ENCODE peak calls at places on chromosomes 3 and 15, in ten cellular contexts. One of them, this sample, is unnamed.

GRCh38 chr3:132134611-132135010 is 99.8 kb upstream of the CPNE4 start:
- DNase-seq in astrocyte of the spinal cord: peak
- DNase-seq in fibroblast of the aortic adventitia: peak
- DNase-seq in MG63: peak
- DNase-seq in AG04450: peak
- DNase-seq in kidney epithelial cell: peak
- DNase-seq in heart left ventricle: no peak
- DNase-seq in bronchial epithelial cell: peak
- DNase-seq in right cardiac atrium: no peak
- DNase-seq in fibroblast of mammary gland: peak
- DNase-seq in this sample: peak

GRCh38 chr3:146469206-146470017 is at the start of gene PLSCR2:
- DNase-seq in astrocyte of the spinal cord: no peak
- DNase-seq in fibroblast of the aortic adventitia: no peak
- DNase-seq in MG63: no peak
- DNase-seq in AG04450: no peak
- DNase-seq in kidney epithelial cell: peak
- DNase-seq in heart left ventricle: peak
- DNase-seq in bronchial epithelial cell: peak
- DNase-seq in right cardiac atrium: peak
- DNase-seq in fibroblast of mammary gland: peak
- DNase-seq in this sample: no peak

GRCh38 chr15:50830477-50831354 is 65.2 kb upstream of the SPPL2A start:
- DNase-seq in astrocyte of the spinal cord: no peak
- DNase-seq in fibroblast of the aortic adventitia: no peak
- DNase-seq in MG63: no peak
- DNase-seq in AG04450: no peak
- DNase-seq in kidney epithelial cell: no peak
- DNase-seq in heart left ventricle: no peak
- DNase-seq in bronchial epithelial cell: no peak
- DNase-seq in right cardiac atrium: no peak
- DNase-seq in fibroblast of mammary gland: no peak
- DNase-seq in this sample: no peak

GRCh38 chr3:182331356-182331755 is 461.9 kb upstream of the ATP11B start:
- DNase-seq in astrocyte of the spinal cord: no peak
- DNase-seq in fibroblast of the aortic adventitia: no peak
- DNase-seq in MG63: no peak
- DNase-seq in AG04450: no peak
- DNase-seq in kidney epithelial cell: no peak
- DNase-seq in heart left ventricle: no peak
- DNase-seq in bronchial epithelial cell: peak
- DNase-seq in right cardiac atrium: no peak
- DNase-seq in fibroblast of mammary gland: no peak
- DNase-seq in this sample: no peak

GRCh38 chr3:11803977-11804903 is 42.4 kb downstream of the TAMM41 start:
- DNase-seq in astrocyte of the spinal cord: peak
- DNase-seq in fibroblast of the aortic adventitia: peak
- DNase-seq in MG63: peak
- DNase-seq in AG04450: no peak
- DNase-seq in kidney epithelial cell: peak
- DNase-seq in heart left ventricle: peak
- DNase-seq in bronchial epithelial cell: peak
- DNase-seq in right cardiac atrium: peak
- DNase-seq in fibroblast of mammary gland: peak
- DNase-seq in this sample: peak

GRCh38 chr3:178669758-178670157 is 133.5 kb downstream of the KCNMB2 start:
- DNase-seq in astrocyte of the spinal cord: no peak
- DNase-seq in fibroblast of the aortic adventitia: no peak
- DNase-seq in MG63: no peak
- DNase-seq in AG04450: no peak
- DNase-seq in kidney epithelial cell: no peak
- DNase-seq in heart left ventricle: no peak
- DNase-seq in bronchial epithelial cell: no peak
- DNase-seq in right cardiac atrium: no peak
- DNase-seq in fibroblast of mammary gland: no peak
- DNase-seq in this sample: peak

GRCh38 chr3:65924762-65925161 is 114.0 kb downstream of the MAGI1 start:
- DNase-seq in astrocyte of the spinal cord: peak
- DNase-seq in fibroblast of the aortic adventitia: no peak
- DNase-seq in MG63: no peak
- DNase-seq in AG04450: no peak
- DNase-seq in kidney epithelial cell: no peak
- DNase-seq in heart left ventricle: no peak
- DNase-seq in bronchial epithelial cell: no peak
- DNase-seq in right cardiac atrium: no peak
- DNase-seq in fibroblast of mammary gland: no peak
- DNase-seq in this sample: peak

GRCh38 chr3:107740992-107741896 is 218.5 kb downstream of the BBX start:
- DNase-seq in astrocyte of the spinal cord: peak
- DNase-seq in fibroblast of the aortic adventitia: peak
- DNase-seq in MG63: no peak
- DNase-seq in AG04450: no peak
- DNase-seq in kidney epithelial cell: no peak
- DNase-seq in heart left ventricle: no peak
- DNase-seq in bronchial epithelial cell: peak
- DNase-seq in right cardiac atrium: no peak
- DNase-seq in fibroblast of mammary gland: peak
- DNase-seq in this sample: peak

GRCh38 chr3:171850324-171850697 is 7.2 kb downstream of the TMEM212 start:
- DNase-seq in astrocyte of the spinal cord: no peak
- DNase-seq in fibroblast of the aortic adventitia: peak
- DNase-seq in MG63: no peak
- DNase-seq in AG04450: no peak
- DNase-seq in kidney epithelial cell: no peak
- DNase-seq in heart left ventricle: no peak
- DNase-seq in bronchial epithelial cell: no peak
- DNase-seq in right cardiac atrium: no peak
- DNase-seq in fibroblast of mammary gland: no peak
- DNase-seq in this sample: no peak

GRCh38 chr3:71441925-71442620 is 141.5 kb downstream of the FOXP1 start:
- DNase-seq in astrocyte of the spinal cord: no peak
- DNase-seq in fibroblast of the aortic adventitia: no peak
- DNase-seq in MG63: no peak
- DNase-seq in AG04450: no peak
- DNase-seq in kidney epithelial cell: no peak
- DNase-seq in heart left ventricle: no peak
- DNase-seq in bronchial epithelial cell: no peak
- DNase-seq in right cardiac atrium: no peak
- DNase-seq in fibroblast of mammary gland: no peak
- DNase-seq in this sample: no peak

GRCh38 chr15:52095597-52096262 is 16.8 kb downstream of the BCL2L10 start:
- DNase-seq in astrocyte of the spinal cord: peak
- DNase-seq in fibroblast of the aortic adventitia: peak
- DNase-seq in MG63: peak
- DNase-seq in AG04450: peak
- DNase-seq in kidney epithelial cell: no peak
- DNase-seq in heart left ventricle: no peak
- DNase-seq in bronchial epithelial cell: peak
- DNase-seq in right cardiac atrium: no peak
- DNase-seq in fibroblast of mammary gland: peak
- DNase-seq in this sample: peak

GRCh38 chr3:9023191-9023590 is 59.9 kb upstream of the RAD18 start:
- DNase-seq in astrocyte of the spinal cord: no peak
- DNase-seq in fibroblast of the aortic adventitia: no peak
- DNase-seq in MG63: no peak
- DNase-seq in AG04450: no peak
- DNase-seq in kidney epithelial cell: no peak
- DNase-seq in heart left ventricle: no peak
- DNase-seq in bronchial epithelial cell: no peak
- DNase-seq in right cardiac atrium: no peak
- DNase-seq in fibroblast of mammary gland: peak
- DNase-seq in this sample: no peak

GRCh38 chr3:128482857-128483656 is 9.9 kb downstream of the GATA2 start:
- DNase-seq in astrocyte of the spinal cord: peak
- DNase-seq in fibroblast of the aortic adventitia: peak
- DNase-seq in MG63: no peak
- DNase-seq in AG04450: peak
- DNase-seq in kidney epithelial cell: no peak
- DNase-seq in heart left ventricle: peak
- DNase-seq in bronchial epithelial cell: peak
- DNase-seq in right cardiac atrium: peak
- DNase-seq in fibroblast of mammary gland: peak
- DNase-seq in this sample: peak

GRCh38 chr15:95842576-95842975 is 487.9 kb upstream of the NR2F2 start:
- DNase-seq in astrocyte of the spinal cord: no peak
- DNase-seq in fibroblast of the aortic adventitia: no peak
- DNase-seq in MG63: no peak
- DNase-seq in AG04450: no peak
- DNase-seq in kidney epithelial cell: no peak
- DNase-seq in heart left ventricle: no peak
- DNase-seq in bronchial epithelial cell: no peak
- DNase-seq in right cardiac atrium: no peak
- DNase-seq in fibroblast of mammary gland: no peak
- DNase-seq in this sample: no peak

GRCh38 chr15:77311618-77312398 is 108.1 kb downstream of the PEAK1 start:
- DNase-seq in astrocyte of the spinal cord: no peak
- DNase-seq in fibroblast of the aortic adventitia: no peak
- DNase-seq in MG63: no peak
- DNase-seq in AG04450: no peak
- DNase-seq in kidney epithelial cell: no peak
- DNase-seq in heart left ventricle: no peak
- DNase-seq in bronchial epithelial cell: peak
- DNase-seq in right cardiac atrium: no peak
- DNase-seq in fibroblast of mammary gland: no peak
- DNase-seq in this sample: peak

GRCh38 chr15:76335851-76336253 is 721 bp upstream of the ISL2 start:
- DNase-seq in astrocyte of the spinal cord: no peak
- DNase-seq in fibroblast of the aortic adventitia: no peak
- DNase-seq in MG63: no peak
- DNase-seq in AG04450: no peak
- DNase-seq in kidney epithelial cell: no peak
- DNase-seq in heart left ventricle: no peak
- DNase-seq in bronchial epithelial cell: no peak
- DNase-seq in right cardiac atrium: no peak
- DNase-seq in fibroblast of mammary gland: no peak
- DNase-seq in this sample: peak

GRCh38 chr15:90638241-90638691 is 78.9 kb upstream of the BLM start:
- DNase-seq in astrocyte of the spinal cord: no peak
- DNase-seq in fibroblast of the aortic adventitia: no peak
- DNase-seq in MG63: no peak
- DNase-seq in AG04450: no peak
- DNase-seq in kidney epithelial cell: no peak
- DNase-seq in heart left ventricle: no peak
- DNase-seq in bronchial epithelial cell: no peak
- DNase-seq in right cardiac atrium: no peak
- DNase-seq in fibroblast of mammary gland: no peak
- DNase-seq in this sample: no peak

GRCh38 chr15:40032125-40032839 is 6.7 kb downstream of the SRP14 start:
- DNase-seq in astrocyte of the spinal cord: no peak
- DNase-seq in fibroblast of the aortic adventitia: no peak
- DNase-seq in MG63: no peak
- DNase-seq in AG04450: no peak
- DNase-seq in kidney epithelial cell: no peak
- DNase-seq in heart left ventricle: no peak
- DNase-seq in bronchial epithelial cell: no peak
- DNase-seq in right cardiac atrium: no peak
- DNase-seq in fibroblast of mammary gland: no peak
- DNase-seq in this sample: no peak

GRCh38 chr3:137012097-137012501 is 54.3 kb downstream of the IL20RB start:
- DNase-seq in astrocyte of the spinal cord: peak
- DNase-seq in fibroblast of the aortic adventitia: peak
- DNase-seq in MG63: peak
- DNase-seq in AG04450: peak
- DNase-seq in kidney epithelial cell: no peak
- DNase-seq in heart left ventricle: no peak
- DNase-seq in bronchial epithelial cell: no peak
- DNase-seq in right cardiac atrium: no peak
- DNase-seq in fibroblast of mammary gland: peak
- DNase-seq in this sample: peak
- H3K4me3 ChIP-seq in astrocyte of the spinal cord: no peak
- H3K4me3 ChIP-seq in fibroblast of the aortic adventitia: no peak
- H3K4me3 ChIP-seq in MG63: no peak
- H3K4me3 ChIP-seq in AG04450: no peak
- H3K4me3 ChIP-seq in kidney epithelial cell: no peak
- H3K4me3 ChIP-seq in heart left ventricle: no peak
- H3K4me3 ChIP-seq in bronchial epithelial cell: no peak
- H3K4me3 ChIP-seq in right cardiac atrium: no peak
- H3K4me3 ChIP-seq in fibroblast of mammary gland: no peak
- H3K4me3 ChIP-seq in this sample: no peak

GRCh38 chr15:23646165-23647000 is 1.3 kb downstream of the MAGEL2 start:
- DNase-seq in astrocyte of the spinal cord: no peak
- DNase-seq in fibroblast of the aortic adventitia: no peak
- DNase-seq in MG63: no peak
- DNase-seq in AG04450: no peak
- DNase-seq in kidney epithelial cell: no peak
- DNase-seq in heart left ventricle: no peak
- DNase-seq in bronchial epithelial cell: no peak
- DNase-seq in right cardiac atrium: peak
- DNase-seq in fibroblast of mammary gland: no peak
- DNase-seq in this sample: no peak
- H3K4me3 ChIP-seq in astrocyte of the spinal cord: no peak
- H3K4me3 ChIP-seq in fibroblast of the aortic adventitia: no peak
- H3K4me3 ChIP-seq in MG63: no peak
- H3K4me3 ChIP-seq in AG04450: no peak
- H3K4me3 ChIP-seq in kidney epithelial cell: no peak
- H3K4me3 ChIP-seq in heart left ventricle: no peak
- H3K4me3 ChIP-seq in bronchial epithelial cell: no peak
- H3K4me3 ChIP-seq in right cardiac atrium: no peak
- H3K4me3 ChIP-seq in fibroblast of mammary gland: no peak
- H3K4me3 ChIP-seq in this sample: no peak

GRCh38 chr3:126167550-126167949 is 12.8 kb downstream of the ALDH1L1 start:
- DNase-seq in astrocyte of the spinal cord: no peak
- DNase-seq in fibroblast of the aortic adventitia: no peak
- DNase-seq in MG63: no peak
- DNase-seq in AG04450: no peak
- DNase-seq in kidney epithelial cell: no peak
- DNase-seq in heart left ventricle: no peak
- DNase-seq in bronchial epithelial cell: no peak
- DNase-seq in right cardiac atrium: no peak
- DNase-seq in fibroblast of mammary gland: no peak
- DNase-seq in this sample: no peak
- H3K4me3 ChIP-seq in astrocyte of the spinal cord: no peak
- H3K4me3 ChIP-seq in fibroblast of the aortic adventitia: no peak
- H3K4me3 ChIP-seq in MG63: no peak
- H3K4me3 ChIP-seq in AG04450: no peak
- H3K4me3 ChIP-seq in kidney epithelial cell: no peak
- H3K4me3 ChIP-seq in heart left ventricle: no peak
- H3K4me3 ChIP-seq in bronchial epithelial cell: no peak
- H3K4me3 ChIP-seq in right cardiac atrium: no peak
- H3K4me3 ChIP-seq in fibroblast of mammary gland: no peak
- H3K4me3 ChIP-seq in this sample: no peak

DNA sequence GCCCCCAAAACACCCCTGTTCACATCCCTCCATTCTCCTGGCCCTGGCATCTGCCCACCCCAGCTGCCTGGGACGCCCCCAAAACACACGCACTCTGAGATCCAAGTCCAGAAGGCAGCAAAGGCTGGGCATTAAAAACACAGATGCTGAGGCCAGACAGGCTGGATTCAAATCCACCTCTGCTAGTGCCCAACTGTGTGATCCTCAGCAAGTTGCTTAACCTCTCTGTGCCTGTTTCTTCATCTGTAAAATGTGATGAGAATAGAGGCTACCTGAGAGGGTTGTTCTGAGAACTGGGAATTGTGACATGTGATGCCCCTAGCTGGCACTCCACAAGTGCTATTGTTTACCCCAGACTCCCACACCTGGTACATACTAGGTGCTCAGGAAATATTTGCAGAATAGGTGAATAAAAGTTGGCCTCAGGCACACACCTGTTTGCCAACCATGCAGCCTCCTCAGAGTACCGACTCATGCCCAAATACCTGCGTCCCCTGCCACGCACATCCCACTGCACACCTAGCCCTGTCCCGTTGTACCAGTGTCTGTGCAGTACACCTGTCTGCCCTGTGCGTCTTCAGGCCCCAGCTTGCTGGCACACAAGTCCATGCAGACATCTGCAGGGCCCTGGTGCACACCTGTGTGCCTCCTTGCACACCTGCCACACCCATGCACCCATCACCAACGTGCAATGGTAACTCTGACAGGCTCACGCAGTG is 2.1 kb downstream of the PLXND1 start:
- DNase-seq in astrocyte of the spinal cord: no peak
- DNase-seq in fibroblast of the aortic adventitia: no peak
- DNase-seq in MG63: no peak
- DNase-seq in AG04450: no peak
- DNase-seq in kidney epithelial cell: no peak
- DNase-seq in heart left ventricle: no peak
- DNase-seq in bronchial epithelial cell: no peak
- DNase-seq in right cardiac atrium: no peak
- DNase-seq in fibroblast of mammary gland: no peak
- DNase-seq in this sample: no peak
- H3K4me3 ChIP-seq in astrocyte of the spinal cord: peak
- H3K4me3 ChIP-seq in fibroblast of the aortic adventitia: peak
- H3K4me3 ChIP-seq in MG63: peak
- H3K4me3 ChIP-seq in AG04450: peak
- H3K4me3 ChIP-seq in kidney epithelial cell: peak
- H3K4me3 ChIP-seq in heart left ventricle: peak
- H3K4me3 ChIP-seq in bronchial epithelial cell: no peak
- H3K4me3 ChIP-seq in right cardiac atrium: peak
- H3K4me3 ChIP-seq in fibroblast of mammary gland: peak
- H3K4me3 ChIP-seq in this sample: peak

This sample was measured in fibroblast of villous mesenchyme.